ENCODE peak calls at places on chromosomes 11 and 22, in four cellular contexts. Q, T, Y and Z are unnamed samples.

GRCh38 chr11:127610787-127611186 is 610.2 kb upstream of the KIRREL3 start:
- DNase-seq in Q (no peak), T (no peak), Y (no peak), Z (no peak)

GRCh38 chr11:102783720-102784119 is 3.3 kb upstream of the MMP10 start:
- DNase-seq in Q (no peak), T (no peak), Y (no peak), Z (no peak)

GRCh38 chr22:40024201-40025061 is 29.7 kb downstream of the FAM83F start:
- DNase-seq in Q (peak), T (peak), Y (peak), Z (peak)

GRCh38 chr11:70319694-70320093 is 49.2 kb downstream of the PPFIA1 start:
- DNase-seq in Q (no peak), T (no peak), Y (no peak), Z (peak)

GRCh38 chr11:877565-877964 is 33.0 kb downstream of the CHID1 start:
- DNase-seq in Q (peak), T (no peak), Y (no peak), Z (peak)

GRCh38 chr11:132874638-132875037 is 657.7 kb downstream of the OPCML start:
- DNase-seq in Q (peak), T (no peak), Y (no peak), Z (no peak)

GRCh38 chr11:9765320-9766101 is 101.6 kb downstream of the SWAP70 start:
- DNase-seq in Q (no peak), T (peak), Y (peak), Z (no peak)

GRCh38 chr11:84420261-84420660 is 1134.1 kb upstream of the CCDC90B start:
- DNase-seq in Q (no peak), T (no peak), Y (no peak), Z (no peak)

GRCh38 chr11:70142171-70142875 is 60.8 kb upstream of the FADD start:
- DNase-seq in Q (peak), T (no peak), Y (no peak), Z (no peak)

GRCh38 chr22:30265851-30266444 is 703 bp downstream of the OSM start:
- DNase-seq in Q (no peak), T (no peak), Y (peak), Z (peak)

GRCh38 chr11:12724301-12725046 is 50.3 kb downstream of the TEAD1 start:
- DNase-seq in Q (peak), T (peak), Y (peak), Z (peak)
- TF ChIP-seq POLR2A in Q (no peak), T (no peak), Y (no peak), Z (no peak)

GRCh38 chr11:18395735-18396504 is 1.6 kb downstream of the LDHA start:
- DNase-seq in Q (peak), T (peak), Y (peak), Z (peak)
- TF ChIP-seq POLR2A in Q (peak), T (peak), Y (peak), Z (peak)

DNA sequence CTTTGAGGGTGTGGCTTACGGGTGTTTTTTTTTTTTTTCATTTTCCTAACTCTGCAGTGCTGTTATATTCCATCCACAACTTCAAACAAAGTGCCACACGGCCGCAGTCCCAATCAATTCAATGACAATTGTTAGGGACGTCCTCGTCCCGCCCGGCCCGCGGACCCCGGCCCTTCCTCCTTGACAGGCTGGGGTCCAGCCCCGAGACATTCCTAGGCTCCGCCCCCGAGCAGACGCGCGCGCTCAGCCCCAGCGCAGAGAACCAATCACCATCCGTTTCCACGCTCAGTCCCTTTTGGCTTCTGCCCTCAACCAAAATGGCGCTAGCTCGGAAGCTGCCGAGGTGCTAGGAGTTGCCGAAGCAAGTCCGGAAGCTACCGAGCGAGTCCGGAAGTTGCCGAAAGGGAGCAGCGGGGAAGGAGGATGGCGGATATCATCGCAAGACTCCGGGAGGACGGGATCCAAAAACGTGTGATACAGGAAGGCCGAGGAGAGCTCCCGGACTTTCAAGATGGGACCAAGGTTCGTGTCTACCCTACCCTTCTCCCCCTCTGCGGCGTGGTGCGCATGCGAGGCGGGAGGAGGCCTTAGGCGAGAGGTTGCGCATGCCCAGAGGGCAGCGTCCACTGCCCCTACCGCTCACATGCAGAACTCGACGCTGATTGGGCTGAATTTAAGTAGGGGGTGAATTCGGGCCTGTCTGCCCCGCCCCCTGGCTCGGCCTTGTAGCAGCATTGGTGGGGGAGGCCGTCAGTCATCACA is at the start of gene AIP:
- DNase-seq in Q (peak), T (peak), Y (peak), Z (peak)
- TF ChIP-seq POLR2A in Q (peak), T (peak), Y (peak), Z (peak)

DNA sequence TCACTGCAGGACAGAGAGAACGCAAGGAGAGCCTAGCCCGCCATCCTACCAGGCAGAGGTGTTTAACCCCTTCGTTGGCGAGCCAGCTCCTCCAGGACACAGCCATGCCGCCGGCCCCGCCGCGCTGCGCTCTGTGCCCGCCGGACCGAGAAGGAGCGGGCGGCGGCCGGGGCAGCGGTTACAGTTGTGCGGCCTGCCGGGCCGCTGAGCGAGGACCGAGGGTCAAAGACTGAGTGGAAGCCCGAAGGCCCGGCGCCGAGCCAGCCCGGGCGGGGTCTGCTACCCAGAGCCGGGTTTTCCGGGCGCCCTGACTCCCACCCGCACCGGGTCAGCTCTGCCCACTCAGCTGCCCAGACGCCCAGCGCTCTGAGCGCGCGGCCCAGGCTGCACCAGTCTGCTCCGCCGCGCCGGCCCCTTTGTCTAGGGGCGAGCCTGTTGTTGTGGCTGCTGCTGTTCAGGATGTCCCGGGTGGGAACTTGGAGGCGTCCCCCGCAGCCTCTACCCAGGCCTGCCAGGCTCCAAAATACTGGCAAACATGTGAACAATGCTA is at the start of gene NOX4:
- DNase-seq in Q (no peak), T (no peak), Y (peak), Z (no peak)
- TF ChIP-seq POLR2A in Q (no peak), T (no peak), Y (no peak), Z (no peak)

GRCh38 chr11:66842896-66843775 is at the start of gene RCE1:
- DNase-seq in Q (peak), T (peak), Y (peak), Z (peak)
- TF ChIP-seq POLR2A in Q (peak), T (peak), Y (peak), Z (peak)

GRCh38 chr11:67629386-67630229 is at the start of gene NUDT8:
- DNase-seq in Q (peak), T (peak), Y (peak), Z (peak)
- TF ChIP-seq POLR2A in Q (peak), T (no peak), Y (no peak), Z (peak)

DNA sequence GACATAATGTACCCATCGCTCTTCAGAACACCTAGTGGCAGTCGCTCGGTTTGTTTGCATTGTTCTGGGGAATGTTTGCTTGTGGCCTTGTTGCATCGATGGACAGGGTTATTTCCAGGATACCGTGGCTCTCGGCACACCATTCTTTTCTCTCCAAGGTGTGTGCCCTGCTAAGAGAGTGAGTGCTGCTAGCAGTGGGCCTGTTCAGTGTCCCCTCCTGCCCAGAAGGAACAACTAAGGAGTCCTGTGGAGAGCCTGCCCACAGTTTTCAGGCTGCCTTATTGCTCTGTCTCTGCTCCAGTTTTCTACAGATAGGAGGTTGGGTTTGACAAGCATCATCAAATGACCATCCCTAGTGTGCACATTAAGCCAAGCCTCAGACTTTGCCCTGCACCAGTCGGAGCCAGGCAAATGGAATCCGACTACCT is 1.4 kb downstream of the CRY2 start:
- DNase-seq in Q (no peak), T (peak), Y (no peak), Z (no peak)
- TF ChIP-seq POLR2A in Q (no peak), T (peak), Y (no peak), Z (no peak)

GRCh38 chr11:2888266-2888968 is 2.8 kb upstream of the CDKN1C start:
- DNase-seq in Q (peak), T (peak), Y (peak), Z (peak)
- TF ChIP-seq POLR2A in Q (no peak), T (no peak), Y (no peak), Z (no peak)

GRCh38 chr11:115085461-115086220 is 407.3 kb downstream of the NXPE2 start:
- DNase-seq in Q (no peak), T (no peak), Y (no peak), Z (no peak)
- TF ChIP-seq POLR2A in Q (no peak), T (no peak), Y (no peak), Z (no peak)

DNA sequence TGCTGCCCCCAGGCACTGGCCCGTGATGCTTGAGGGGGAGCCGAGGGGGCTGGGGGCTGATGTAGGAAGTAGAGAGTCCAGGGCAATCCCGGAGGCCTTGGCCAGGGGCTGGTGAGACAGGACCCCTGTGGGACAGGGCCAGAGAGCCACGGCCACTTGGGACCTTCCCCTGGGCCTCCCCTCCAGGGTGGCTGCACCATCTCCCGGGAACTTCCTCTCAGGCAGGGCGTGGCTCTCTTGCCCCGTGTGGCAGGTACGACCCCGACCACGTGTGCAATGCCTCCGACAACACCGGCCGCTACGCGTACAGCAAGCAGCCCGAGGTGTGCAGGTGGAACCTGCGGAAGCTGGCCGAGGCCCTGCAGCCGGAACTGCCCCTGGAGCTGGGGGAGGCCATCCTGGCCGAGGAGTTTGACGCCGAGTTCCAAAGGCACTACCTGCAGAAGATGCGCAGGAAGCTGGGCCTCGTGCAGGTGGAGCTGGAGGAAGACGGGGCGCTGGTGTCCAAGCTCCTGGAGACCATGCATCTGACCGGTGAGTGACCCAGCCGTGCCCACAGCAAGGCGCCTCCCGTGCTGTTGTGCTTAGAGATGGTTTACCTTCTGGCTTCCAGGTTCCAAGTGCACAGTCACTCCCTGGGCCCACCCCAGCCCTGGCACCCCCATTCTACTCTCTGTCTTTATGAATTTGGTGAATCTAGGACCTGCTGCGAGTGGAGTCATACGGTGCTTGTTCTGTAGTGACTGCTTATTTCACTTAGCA is 9.7 kb downstream of the SELENOO start:
- DNase-seq in Q (no peak), T (no peak), Y (no peak), Z (no peak)
- TF ChIP-seq POLR2A in Q (no peak), T (no peak), Y (no peak), Z (no peak)